ENCODE peak calls at places on chromosomes 4 and X, in nine cellular contexts. T is HCT116, Y is H1, F is uterus, R is transverse colon, U is heart left ventricle, I is esophagus squamous epithelium, C is A549, W is tibial nerve. H is an unnamed sample.

GRCh38 chrX:136261316-136261715 is 10.1 kb upstream of the MAP7D3 start:
- DNase-seq in R (no peak), I (no peak), Y (no peak), F (no peak), U (no peak), W (no peak), C (no peak), T (no peak), H (no peak)

GRCh38 chr4:5892321-5893012 is 419 bp downstream of the CRMP1 start:
- DNase-seq in R (no peak), I (no peak), F (no peak), C (no peak), T (no peak), U (no peak), Y (peak), W (no peak), H (peak)

GRCh38 chrX:77442728-77443127 is 4.5 kb upstream of the FGF16 start:
- DNase-seq in C (peak), F (no peak), I (no peak), R (no peak), U (no peak), T (peak), W (no peak), Y (no peak), H (no peak)

GRCh38 chr4:125849869-125850268 is 535.1 kb downstream of the FAT4 start:
- DNase-seq in U (no peak), T (no peak), W (no peak), F (no peak), Y (no peak), R (no peak), C (no peak), I (no peak), H (no peak)

GRCh38 chr4:6859543-6859942 is 50.1 kb upstream of the TBC1D14 start:
- DNase-seq in W (no peak), I (no peak), U (no peak), T (no peak), F (no peak), R (no peak), Y (no peak), C (no peak), H (no peak)

GRCh38 chr4:156970501-156971167 is 965 bp downstream of the PDGFC start:
- DNase-seq in W (peak), T (no peak), Y (peak), R (peak), U (peak), I (peak), C (peak), F (peak), H (peak)

GRCh38 chrX:27336466-27337091 is 126.6 kb downstream of the PPP4R3C start:
- DNase-seq in W (no peak), C (peak), Y (peak), I (no peak), U (peak), T (peak), R (peak), F (no peak), H (peak)

GRCh38 chr4:152265149-152265621 is 270.7 kb downstream of the FBXW7 start:
- DNase-seq in I (no peak), Y (no peak), U (no peak), R (no peak), F (no peak), C (peak), W (no peak), T (no peak), H (no peak)

GRCh38 chr4:148444296-148445070 is 2.3 kb upstream of the NR3C2 start:
- DNase-seq in I (no peak), T (no peak), U (peak), C (no peak), W (no peak), Y (peak), R (peak), F (peak), H (peak)

GRCh38 chrX:150486011-150486410 is 82.4 kb upstream of the MTM1 start:
- DNase-seq in F (peak), U (peak), T (peak), W (no peak), Y (peak), R (peak), C (peak), I (no peak), H (peak)

GRCh38 chr4:76485450-76485849 is 50.4 kb downstream of the SHROOM3 start:
- DNase-seq in Y (no peak), U (no peak), C (no peak), I (no peak), F (no peak), W (no peak), T (peak), R (peak), H (peak)

GRCh38 chrX:154091678-154092077 is 5.8 kb downstream of the MECP2 start:
- DNase-seq in U (peak), R (no peak), T (no peak), F (no peak), W (no peak), I (no peak), Y (no peak), C (no peak), H (peak)

GRCh38 chr4:92305878-92306520 is 2.2 kb downstream of the GRID2 start:
- DNase-seq in Y (peak), I (no peak), R (no peak), C (no peak), F (no peak), T (no peak), U (no peak), W (no peak), H (no peak)

GRCh38 chr4:156958276-156959074 is 13.1 kb downstream of the PDGFC start:
- DNase-seq in Y (no peak), F (no peak), I (no peak), W (no peak), T (no peak), C (no peak), U (no peak), R (no peak), H (no peak)

GRCh38 chrX:155997436-155997835 is at the start of gene IL9R:
- DNase-seq in C (no peak), R (no peak), W (no peak), T (no peak), Y (no peak), U (no peak), F (no peak), I (no peak), H (no peak)

GRCh38 chr4:167308876-167309275 is 74.6 kb upstream of the SPOCK3 start:
- DNase-seq in I (no peak), W (no peak), U (no peak), F (no peak), Y (no peak), T (no peak), R (no peak), C (no peak), H (no peak)

GRCh38 chr4:109576462-109576861 is 16.4 kb downstream of the MCUB start:
- DNase-seq in T (no peak), I (no peak), F (peak), U (no peak), Y (no peak), R (no peak), C (no peak), W (no peak), H (no peak)

GRCh38 chrX:70089575-70090297 is 27.5 kb downstream of the OTUD6A start:
- DNase-seq in F (no peak), Y (no peak), T (no peak), R (no peak), W (no peak), I (no peak), C (no peak), U (peak), H (no peak)

GRCh38 chr4:143616771-143617170 is 83.7 kb downstream of the FREM3 start:
- DNase-seq in W (no peak), I (no peak), F (no peak), R (no peak), Y (no peak), T (no peak), C (no peak), U (no peak), H (no peak)

GRCh38 chrX:68999351-68999750 is 165.9 kb downstream of the PJA1 start:
- DNase-seq in W (no peak), F (no peak), U (no peak), R (no peak), Y (no peak), I (no peak), T (peak), C (no peak), H (no peak)

GRCh38 chr4:182492456-182492855 is 249.3 kb downstream of the TENM3 start:
- DNase-seq in F (no peak), Y (no peak), I (no peak), T (no peak), W (no peak), U (no peak), R (no peak), C (no peak), H (no peak)

GRCh38 chr4:67198757-67199156 is 346.5 kb downstream of the CENPC start:
- DNase-seq in U (no peak), F (no peak), I (no peak), Y (no peak), C (no peak), T (no peak), R (no peak), W (no peak), H (no peak)

GRCh38 chr4:30901781-30902479 is 181.8 kb downstream of the PCDH7 start:
- DNase-seq in Y (no peak), C (no peak), R (no peak), F (no peak), T (peak), U (no peak), W (no peak), I (no peak), H (no peak)

GRCh38 chrX:56812515-56813105 is 83.6 kb downstream of the NBDY start:
- DNase-seq in Y (no peak), U (no peak), C (no peak), I (no peak), F (no peak), T (no peak), R (no peak), W (no peak), H (no peak)

GRCh38 chr4:140065393-140065792 is 88.6 kb downstream of the MAML3 start:
- DNase-seq in F (peak), I (no peak), Y (no peak), U (no peak), C (no peak), T (no peak), R (no peak), W (no peak), H (no peak)

GRCh38 chr4:24772061-24772705 is 23.2 kb upstream of the SOD3 start:
- DNase-seq in I (no peak), T (no peak), Y (no peak), R (no peak), C (no peak), F (no peak), W (no peak), U (no peak), H (no peak)

GRCh38 chr4:140004580-140005314 is 149.2 kb downstream of the MAML3 start:
- DNase-seq in R (no peak), I (no peak), T (no peak), W (peak), C (no peak), F (peak), Y (peak), U (peak), H (peak)

DNA sequence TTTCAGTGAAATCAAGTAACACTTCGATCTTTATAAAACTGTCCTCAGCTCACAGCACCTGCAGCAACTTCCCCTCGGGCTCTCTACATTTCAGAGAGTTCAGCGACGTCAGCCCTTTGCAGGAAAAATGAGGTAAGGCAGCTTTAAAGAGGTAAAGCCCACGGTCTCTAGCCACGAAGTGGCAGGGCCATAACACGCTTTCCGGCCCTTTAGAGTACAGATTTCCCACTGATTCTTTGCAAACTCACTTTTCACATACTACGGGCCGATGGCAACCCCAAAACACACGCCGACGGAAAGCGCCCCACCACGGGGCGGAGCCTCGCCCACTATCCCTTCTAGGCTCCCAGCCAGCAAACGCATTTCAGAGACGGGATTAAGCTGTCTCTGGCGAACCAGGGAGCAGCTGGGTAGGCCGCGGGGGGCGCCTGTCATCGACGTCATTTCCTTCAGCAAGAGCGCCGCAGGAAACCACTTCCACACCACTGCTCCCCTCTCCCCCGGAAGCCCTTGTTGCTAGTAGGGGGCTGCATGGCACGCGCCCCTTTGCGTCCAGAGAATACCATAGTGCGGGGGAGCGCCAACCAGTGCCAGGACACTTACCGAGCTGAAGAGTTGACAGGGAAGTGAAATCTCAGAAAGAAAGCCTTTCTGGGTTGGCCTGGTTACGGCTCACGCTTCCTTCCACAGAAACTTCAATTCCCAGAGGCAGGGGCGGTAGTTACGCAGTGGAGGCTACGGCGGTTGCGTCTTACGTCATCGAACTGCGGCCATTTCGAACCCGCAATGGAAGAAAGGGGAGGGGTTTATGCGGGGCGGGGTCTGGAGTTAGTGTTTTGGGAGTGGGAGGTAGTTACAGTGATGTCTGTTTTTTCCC is at the start of gene TRMT10A:
- DNase-seq in R (peak), Y (peak), F (peak), I (peak), U (peak), C (peak), W (peak), T (peak), H (peak)
- TF ChIP-seq POLR2A in R (peak), Y (peak), F (peak), I (no peak), U (peak), C (peak), W (peak), T (no peak), H (peak)

GRCh38 chr4:169617306-169617705 is 3.1 kb upstream of the CLCN3 start:
- DNase-seq in I (no peak), C (no peak), F (no peak), W (no peak), U (no peak), Y (no peak), R (no peak), T (no peak), H (no peak)
- H3K27ac ChIP-seq in I (no peak), C (no peak), F (no peak), W (no peak), U (no peak), Y (no peak), R (no peak), T (no peak), H (no peak)

DNA sequence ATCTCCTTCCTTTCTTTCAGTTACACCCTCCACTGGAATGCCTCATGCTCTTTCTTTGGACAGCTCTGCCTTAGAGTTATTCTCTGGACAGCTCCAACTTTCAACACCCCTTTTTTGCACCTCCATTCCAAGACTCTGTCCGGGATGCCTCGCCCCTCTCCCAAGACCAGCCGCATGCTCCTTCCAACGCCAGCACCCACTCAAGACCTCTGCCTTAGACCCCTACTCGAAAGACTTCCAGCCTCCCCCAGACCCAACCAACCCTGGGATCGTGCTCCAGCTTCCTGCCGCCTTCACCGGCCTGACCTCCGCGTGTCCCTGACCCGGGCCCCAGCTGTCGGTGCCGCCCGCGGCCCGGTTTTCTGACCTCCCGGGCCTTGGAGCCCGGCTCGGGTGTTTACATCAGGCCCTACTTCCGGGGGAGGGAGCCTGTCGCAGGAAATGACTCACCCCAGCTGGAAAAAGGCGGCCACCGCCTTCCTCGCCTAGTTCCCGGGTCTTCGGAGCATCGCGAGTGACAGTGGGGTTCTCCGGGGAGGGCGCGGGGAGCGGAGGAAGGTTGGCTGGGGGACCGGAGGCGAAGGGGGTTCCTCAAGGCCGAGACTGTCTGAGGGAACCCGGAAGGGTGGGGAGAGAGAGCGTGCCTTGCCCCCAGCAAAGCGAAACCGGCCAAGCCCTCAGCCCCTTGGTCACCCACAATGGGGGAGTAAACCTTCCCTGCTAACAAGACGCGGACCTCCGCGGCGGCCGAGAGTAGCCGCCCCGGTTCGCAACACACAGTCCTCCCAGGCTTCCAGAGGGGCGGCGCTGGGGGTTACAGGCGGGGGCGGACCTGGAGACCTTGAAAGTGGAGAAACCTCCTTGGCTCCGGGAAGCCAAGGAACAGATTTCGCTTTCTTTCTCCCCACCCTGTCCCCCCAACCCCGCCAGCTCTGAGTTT is at the start of gene WDR45:
- DNase-seq in Y (peak), T (no peak), C (peak), I (no peak), R (peak), F (peak), U (peak), W (peak), H (peak)
- TF ChIP-seq POLR2A in Y (no peak), T (no peak), C (peak), I (no peak), R (peak), F (peak), U (peak), W (peak), H (peak)

DNA sequence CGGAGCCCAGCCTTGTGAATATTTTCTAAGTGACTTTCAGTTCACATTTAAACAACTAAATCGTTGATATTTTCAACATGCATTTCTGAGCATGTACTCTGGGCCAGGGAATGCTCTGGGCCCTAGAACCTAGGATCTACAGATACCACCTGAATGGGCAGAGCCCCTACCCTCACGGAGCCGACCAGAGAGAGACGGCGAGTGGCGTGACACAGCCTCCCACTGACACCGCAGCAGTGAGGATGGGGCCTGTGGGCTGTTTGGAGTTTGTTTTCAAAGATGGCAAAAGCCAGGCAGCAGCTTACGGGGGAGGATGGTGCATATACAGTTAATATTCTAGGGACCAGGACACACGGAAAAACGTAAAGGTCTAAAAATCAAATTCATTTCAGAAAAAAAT is 17.7 kb downstream of the NELFA start:
- DNase-seq in C (no peak), R (no peak), U (no peak), F (no peak), W (no peak), I (no peak), T (no peak), Y (no peak), H (no peak)
- H3K27ac ChIP-seq in C (no peak), R (no peak), U (no peak), F (no peak), W (no peak), I (no peak), T (no peak), Y (no peak), H (no peak)

DNA sequence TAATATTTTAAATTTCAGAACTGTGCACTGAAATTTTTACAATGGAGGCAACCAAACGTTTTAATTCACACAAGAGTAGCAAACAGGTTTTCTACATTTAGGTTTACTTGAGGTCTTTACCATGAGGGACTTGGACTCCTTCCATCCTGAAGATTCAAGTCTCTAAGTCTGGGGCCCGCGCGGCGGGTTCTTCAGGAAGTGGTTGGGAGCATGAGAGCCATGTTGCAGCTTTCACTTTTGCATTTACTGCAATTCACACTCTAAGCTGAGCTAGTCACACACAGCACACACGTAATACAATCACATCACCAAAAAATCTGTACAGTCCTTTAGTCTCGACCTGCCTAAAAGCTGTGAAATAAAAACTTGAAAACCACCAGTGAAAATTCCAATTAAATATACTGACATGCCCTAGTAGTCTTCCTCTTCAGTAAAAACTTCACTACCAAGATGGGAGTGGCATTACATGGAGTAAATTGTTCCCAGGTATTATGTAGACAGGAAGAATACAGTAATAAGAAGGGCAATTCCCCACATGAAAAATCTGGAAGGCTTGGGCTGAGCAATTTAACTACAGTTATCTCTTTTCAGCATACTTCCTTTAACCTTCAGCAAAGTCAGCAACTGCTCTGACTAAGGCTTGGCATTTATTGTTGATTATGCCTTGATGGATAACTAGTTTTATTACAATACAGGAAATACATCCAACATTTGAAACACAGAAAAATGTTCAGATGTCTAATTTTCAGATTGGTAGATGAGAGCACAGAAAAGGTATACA is 571.1 kb upstream of the DIPK2B start:
- DNase-seq in T (no peak), C (no peak), F (no peak), W (no peak), Y (no peak), R (peak), I (no peak), U (peak), H (no peak)
- TF ChIP-seq POLR2A in T (no peak), C (no peak), F (no peak), W (no peak), Y (no peak), R (no peak), I (no peak), U (no peak), H (no peak)

H was measured in body of pancreas.